ENCODE peak calls at places on chromosome 1, in eight cellular contexts. One of them, this sample, is unnamed.

GRCh38 chr1:26378088-26378878 is 5.7 kb upstream of the ZNF683 start:
- DNase-seq in HCEC 1CT: peak
- DNase-seq in NCI-H1048: no peak
- DNase-seq in SW480: peak
- DNase-seq in amygdala: no peak
- DNase-seq in C1 segment of cervical spinal cord: no peak
- DNase-seq in NCI-H187 treated with DMSO at 0.1 percent for 48 hours: no peak
- DNase-seq in iPS DF 19.7: no peak
- DNase-seq in this sample: peak

GRCh38 chr1:51263147-51263850 is 27.2 kb downstream of the RNF11 start:
- DNase-seq in HCEC 1CT: no peak
- DNase-seq in SW480: no peak
- DNase-seq in NCI-H187 treated with DMSO at 0.1 percent for 48 hours: no peak
- DNase-seq in C1 segment of cervical spinal cord: no peak
- DNase-seq in iPS DF 19.7: no peak
- DNase-seq in amygdala: no peak
- DNase-seq in NCI-H1048: no peak
- DNase-seq in this sample: no peak

GRCh38 chr1:234620272-234620711 is 10.3 kb upstream of the IRF2BP2 start:
- DNase-seq in HCEC 1CT: peak
- DNase-seq in NCI-H187 treated with DMSO at 0.1 percent for 48 hours: no peak
- DNase-seq in iPS DF 19.7: no peak
- DNase-seq in SW480: no peak
- DNase-seq in NCI-H1048: no peak
- DNase-seq in amygdala: no peak
- DNase-seq in C1 segment of cervical spinal cord: no peak
- DNase-seq in this sample: no peak

GRCh38 chr1:96843196-96843595 is 121.6 kb downstream of the PTBP2 start:
- DNase-seq in C1 segment of cervical spinal cord: no peak
- DNase-seq in NCI-H1048: no peak
- DNase-seq in SW480: no peak
- DNase-seq in iPS DF 19.7: no peak
- DNase-seq in amygdala: no peak
- DNase-seq in HCEC 1CT: peak
- DNase-seq in NCI-H187 treated with DMSO at 0.1 percent for 48 hours: no peak
- DNase-seq in this sample: no peak

GRCh38 chr1:208432346-208432745 is 188.2 kb upstream of the PLXNA2 start:
- DNase-seq in amygdala: no peak
- DNase-seq in HCEC 1CT: no peak
- DNase-seq in C1 segment of cervical spinal cord: no peak
- DNase-seq in NCI-H187 treated with DMSO at 0.1 percent for 48 hours: no peak
- DNase-seq in SW480: no peak
- DNase-seq in NCI-H1048: no peak
- DNase-seq in iPS DF 19.7: no peak
- DNase-seq in this sample: no peak

GRCh38 chr1:109980324-109981127 is 4.0 kb upstream of the AHCYL1 start:
- DNase-seq in C1 segment of cervical spinal cord: no peak
- DNase-seq in NCI-H1048: no peak
- DNase-seq in HCEC 1CT: no peak
- DNase-seq in SW480: peak
- DNase-seq in amygdala: no peak
- DNase-seq in NCI-H187 treated with DMSO at 0.1 percent for 48 hours: no peak
- DNase-seq in iPS DF 19.7: no peak
- DNase-seq in this sample: peak

GRCh38 chr1:56452027-56453011 is 127.0 kb downstream of the PLPP3 start:
- DNase-seq in amygdala: no peak
- DNase-seq in C1 segment of cervical spinal cord: no peak
- DNase-seq in NCI-H1048: no peak
- DNase-seq in HCEC 1CT: no peak
- DNase-seq in SW480: no peak
- DNase-seq in NCI-H187 treated with DMSO at 0.1 percent for 48 hours: no peak
- DNase-seq in iPS DF 19.7: no peak
- DNase-seq in this sample: no peak

GRCh38 chr1:245156736-245157505 is 2.1 kb downstream of the KIF26B start:
- DNase-seq in C1 segment of cervical spinal cord: no peak
- DNase-seq in HCEC 1CT: no peak
- DNase-seq in NCI-H187 treated with DMSO at 0.1 percent for 48 hours: no peak
- DNase-seq in amygdala: no peak
- DNase-seq in iPS DF 19.7: no peak
- DNase-seq in SW480: peak
- DNase-seq in NCI-H1048: no peak
- DNase-seq in this sample: peak

GRCh38 chr1:72845342-72845741 is 563.0 kb upstream of the NEGR1 start:
- DNase-seq in SW480: peak
- DNase-seq in NCI-H1048: no peak
- DNase-seq in C1 segment of cervical spinal cord: no peak
- DNase-seq in amygdala: no peak
- DNase-seq in HCEC 1CT: peak
- DNase-seq in NCI-H187 treated with DMSO at 0.1 percent for 48 hours: no peak
- DNase-seq in iPS DF 19.7: peak
- DNase-seq in this sample: no peak

GRCh38 chr1:231817813-231818212 is 191.2 kb downstream of the DISC1 start:
- DNase-seq in NCI-H187 treated with DMSO at 0.1 percent for 48 hours: no peak
- DNase-seq in amygdala: no peak
- DNase-seq in iPS DF 19.7: no peak
- DNase-seq in NCI-H1048: no peak
- DNase-seq in HCEC 1CT: peak
- DNase-seq in C1 segment of cervical spinal cord: no peak
- DNase-seq in SW480: no peak
- DNase-seq in this sample: no peak

GRCh38 chr1:247528812-247529474 is 7.3 kb downstream of the OR2C3 start:
- DNase-seq in HCEC 1CT: no peak
- DNase-seq in NCI-H187 treated with DMSO at 0.1 percent for 48 hours: no peak
- DNase-seq in amygdala: no peak
- DNase-seq in iPS DF 19.7: no peak
- DNase-seq in SW480: peak
- DNase-seq in C1 segment of cervical spinal cord: no peak
- DNase-seq in NCI-H1048: no peak
- DNase-seq in this sample: no peak

GRCh38 chr1:159228554-159228953 is 23.9 kb downstream of the ACKR1 start:
- DNase-seq in amygdala: no peak
- DNase-seq in HCEC 1CT: no peak
- DNase-seq in NCI-H187 treated with DMSO at 0.1 percent for 48 hours: no peak
- DNase-seq in iPS DF 19.7: no peak
- DNase-seq in NCI-H1048: no peak
- DNase-seq in C1 segment of cervical spinal cord: no peak
- DNase-seq in SW480: no peak
- DNase-seq in this sample: no peak

This sample was measured in small intestine.